ENCODE peak calls at places on chromosomes 7 and 10, in eight cellular contexts. W, Q, E, U, T, M, F and S are unnamed samples.

GRCh38 chr7:27170936-27171635 is 3.0 kb downstream of the HOXA10 start:
- DNase-seq in W (no peak), Q (peak), E (no peak), U (no peak), T (no peak), M (peak), F (no peak), S (peak)

GRCh38 chr7:47330561-47331178 is 251.2 kb downstream of the TNS3 start:
- DNase-seq in W (no peak), Q (no peak), E (no peak), U (no peak), T (no peak), M (no peak), F (no peak), S (no peak)

GRCh38 chr10:95356-96115 is 39.7 kb upstream of the ZMYND11 start:
- DNase-seq in W (no peak), Q (no peak), E (no peak), U (no peak), T (no peak), M (no peak), F (no peak), S (no peak)

GRCh38 chr7:138137423-138138171 is 61.3 kb downstream of the AKR1D1 start:
- DNase-seq in W (no peak), Q (no peak), E (no peak), U (no peak), T (peak), M (no peak), F (no peak), S (no peak)

GRCh38 chr10:104143829-104144228 is 21.9 kb downstream of the SFR1 start:
- DNase-seq in W (no peak), Q (no peak), E (no peak), U (no peak), T (no peak), M (no peak), F (no peak), S (no peak)

GRCh38 chr7:25696565-25696964 is 455.4 kb upstream of the NFE2L3 start:
- DNase-seq in W (no peak), Q (no peak), E (no peak), U (no peak), T (no peak), M (no peak), F (no peak), S (no peak)

GRCh38 chr7:108848486-108848885 is 278.8 kb downstream of the DNAJB9 start:
- DNase-seq in W (no peak), Q (no peak), E (no peak), U (no peak), T (no peak), M (no peak), F (no peak), S (no peak)

GRCh38 chr7:271266-272107 is 18.5 kb upstream of the FOXL3 start:
- DNase-seq in W (peak), Q (no peak), E (peak), U (no peak), T (no peak), M (no peak), F (no peak), S (no peak)

GRCh38 chr7:44914992-44915607 is 29.8 kb upstream of the PURB start:
- DNase-seq in W (no peak), Q (no peak), E (no peak), U (no peak), T (peak), M (no peak), F (peak), S (no peak)

GRCh38 chr7:34357068-34357467 is 300.9 kb upstream of the NPSR1 start:
- DNase-seq in W (no peak), Q (no peak), E (peak), U (no peak), T (no peak), M (no peak), F (peak), S (no peak)

GRCh38 chr10:62761115-62761514 is 43.4 kb upstream of the ADO start:
- DNase-seq in W (no peak), Q (no peak), E (peak), U (no peak), T (no peak), M (no peak), F (no peak), S (no peak)

GRCh38 chr7:25813381-25813780 is 338.6 kb upstream of the NFE2L3 start:
- DNase-seq in W (no peak), Q (no peak), E (peak), U (no peak), T (no peak), M (no peak), F (no peak), S (no peak)

GRCh38 chr10:90430186-90430585 is 427.7 kb downstream of the HTR7 start:
- DNase-seq in W (no peak), Q (no peak), E (peak), U (no peak), T (no peak), M (no peak), F (no peak), S (no peak)

GRCh38 chr10:114538544-114538906 is 119.5 kb downstream of the ABLIM1 start:
- DNase-seq in W (no peak), Q (no peak), E (no peak), U (no peak), T (peak), M (no peak), F (no peak), S (no peak)

GRCh38 chr7:6307762-6308161 is 35.3 kb upstream of the CYTH3 start:
- DNase-seq in W (no peak), Q (no peak), E (no peak), U (no peak), T (peak), M (no peak), F (no peak), S (no peak)

GRCh38 chr10:70357447-70358035 is 24.9 kb downstream of the LRRC20 start:
- DNase-seq in W (peak), Q (no peak), E (peak), U (no peak), T (peak), M (no peak), F (no peak), S (no peak)

GRCh38 chr10:17348111-17349008 is 106.0 kb downstream of the ST8SIA6 start:
- DNase-seq in W (peak), Q (peak), E (peak), U (peak), T (no peak), M (peak), F (peak), S (no peak)

GRCh38 chr10:87942884-87943527 is 79.6 kb downstream of the PTEN start:
- DNase-seq in W (no peak), Q (no peak), E (peak), U (no peak), T (no peak), M (no peak), F (no peak), S (no peak)

GRCh38 chr7:37570145-37570544 is 113.4 kb upstream of the GPR141 start:
- DNase-seq in W (no peak), Q (no peak), E (no peak), U (no peak), T (no peak), M (no peak), F (no peak), S (no peak)

GRCh38 chr10:23399701-23400144 is 39.2 kb upstream of the OTUD1 start:
- DNase-seq in W (peak), Q (no peak), E (peak), U (peak), T (no peak), M (no peak), F (peak), S (no peak)

DNA sequence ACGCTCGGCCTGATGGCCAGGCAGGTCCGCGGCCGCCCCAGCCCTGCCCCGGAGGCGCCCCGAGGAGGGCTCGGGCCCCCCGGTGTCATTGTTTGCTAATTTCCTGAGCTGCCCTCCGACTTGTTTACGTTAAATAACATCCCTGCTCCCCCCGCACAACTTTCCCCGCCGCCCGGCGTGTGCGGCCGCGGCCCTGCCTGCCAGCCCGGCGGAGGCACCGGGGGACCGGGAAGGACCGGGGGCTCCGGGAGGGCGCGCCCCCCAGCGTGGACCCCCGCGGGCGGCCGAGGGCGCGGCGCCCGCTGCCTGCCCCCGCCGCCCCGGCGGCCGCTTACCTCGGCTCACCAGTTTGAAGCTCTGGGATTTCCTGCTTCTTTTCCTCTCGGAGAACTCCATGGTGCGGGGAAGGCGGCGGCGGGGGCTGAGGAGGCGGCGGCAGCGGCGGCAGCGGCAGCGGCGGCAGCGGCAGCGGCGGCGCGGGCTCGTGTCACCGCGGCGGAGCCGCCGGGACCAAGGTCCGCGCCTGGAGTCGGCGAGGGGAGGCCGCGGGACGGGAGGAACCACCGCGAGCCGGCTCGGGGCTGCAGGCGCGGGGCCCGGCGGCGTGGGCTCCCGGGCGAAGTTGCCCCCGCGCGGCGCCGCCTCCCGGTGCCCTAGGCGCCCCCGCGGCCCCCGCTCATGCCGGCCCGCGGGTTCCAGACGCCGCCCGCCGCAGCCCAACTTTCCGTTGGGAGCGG is 508 bp downstream of the BEND7 start:
- DNase-seq in W (peak), Q (peak), E (no peak), U (no peak), T (no peak), M (peak), F (no peak), S (no peak)
- H3K4me3 ChIP-seq in W (peak), Q (peak), E (peak), U (peak), T (no peak), M (peak), F (peak), S (peak)

GRCh38 chr7:129610709-129611245 is 743 bp upstream of the NRF1 start:
- DNase-seq in W (no peak), Q (no peak), E (no peak), U (no peak), T (peak), M (no peak), F (no peak), S (no peak)

GRCh38 chr7:129609666-129610065 is 1.9 kb upstream of the NRF1 start:
- DNase-seq in W (peak), Q (no peak), E (peak), U (no peak), T (no peak), M (no peak), F (no peak), S (no peak)

GRCh38 chr7:129612112-129613015 is 844 bp downstream of the NRF1 start:
- DNase-seq in W (peak), Q (peak), E (peak), U (no peak), T (peak), M (peak), F (peak), S (peak)

GRCh38 chr7:129613016-129613337 is 1.5 kb downstream of the NRF1 start:
- DNase-seq in W (no peak), Q (no peak), E (no peak), U (no peak), T (no peak), M (no peak), F (no peak), S (no peak)

DNA sequence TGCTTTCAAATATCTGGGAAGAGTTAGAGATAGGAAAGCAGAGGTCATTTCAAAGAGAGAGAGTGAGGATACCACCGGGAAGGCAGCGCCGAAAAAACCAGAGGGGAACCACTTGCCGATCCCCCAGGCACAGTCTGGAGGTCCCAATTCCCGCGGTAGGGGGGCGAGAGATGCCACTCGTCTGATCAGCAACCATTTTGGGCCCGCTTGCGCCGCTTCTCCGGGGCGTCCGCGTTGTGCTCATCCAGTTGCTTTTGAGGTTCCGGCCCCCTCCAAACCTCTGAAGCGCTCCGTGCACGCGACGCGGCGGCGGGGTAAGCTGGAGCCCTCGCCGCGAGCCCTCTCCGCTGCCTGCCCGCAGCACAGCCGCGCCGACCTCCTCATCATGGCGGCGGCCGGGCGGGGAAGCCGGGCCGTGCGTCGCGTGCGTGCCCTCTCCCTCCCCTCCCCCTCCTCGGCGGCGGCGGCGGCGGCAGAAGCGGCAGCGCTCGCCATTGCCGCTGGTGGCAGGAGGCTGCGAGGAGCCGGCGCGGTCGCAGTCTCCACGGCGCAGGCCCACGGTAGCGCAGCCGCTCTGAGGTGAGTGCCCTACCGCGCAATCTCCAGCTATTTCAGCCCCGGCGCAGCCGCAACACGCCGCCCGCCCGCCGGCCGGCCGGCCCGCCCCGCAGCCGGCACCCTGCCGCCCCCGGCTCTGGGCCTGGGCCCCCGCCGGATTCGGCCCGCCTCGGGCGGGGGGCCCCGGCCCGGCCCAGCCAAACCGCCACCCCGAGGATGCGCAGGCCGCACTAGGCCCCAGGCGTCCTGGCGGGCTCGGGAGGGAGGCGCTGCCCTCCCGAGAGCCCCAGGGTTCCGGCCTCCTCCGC is at the start of gene NRF1:
- DNase-seq in W (peak), Q (peak), E (peak), U (peak), T (peak), M (peak), F (peak), S (peak)
- TF ChIP-seq CTCF in W (no peak), Q (no peak), E (no peak), U (no peak), T (no peak), M (no peak), F (peak), S (no peak)

DNA sequence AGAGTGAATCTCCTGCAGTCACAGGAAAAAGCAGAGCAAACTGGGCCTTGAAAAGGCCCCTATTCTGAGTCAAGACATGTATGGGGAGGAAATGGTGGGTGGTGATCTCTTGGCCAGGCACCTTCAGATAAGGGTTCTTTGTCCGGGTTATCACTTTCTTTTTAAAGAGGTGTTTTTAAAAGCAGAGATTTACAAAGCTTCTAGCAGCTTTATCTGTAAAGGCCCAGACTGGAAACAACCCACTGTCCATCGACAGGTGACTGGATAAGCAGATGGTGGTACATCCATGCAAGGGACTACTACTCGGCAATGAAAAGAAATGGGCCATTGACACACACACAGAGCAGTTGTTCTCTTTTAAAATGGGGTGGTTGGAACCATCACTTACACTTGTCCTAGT is 596.7 kb upstream of the MKI67 start:
- DNase-seq in W (no peak), Q (no peak), E (no peak), U (no peak), T (no peak), M (no peak), F (no peak), S (no peak)
- H3K4me3 ChIP-seq in W (no peak), Q (no peak), E (no peak), U (no peak), T (no peak), M (no peak), F (no peak), S (no peak)

GRCh38 chr10:99916776-99917175 is 93.0 kb downstream of the DNMBP start:
- DNase-seq in W (no peak), Q (no peak), E (no peak), U (no peak), T (no peak), M (no peak), F (no peak), S (no peak)

GRCh38 chr10:99915414-99915813 is 94.3 kb downstream of the DNMBP start:
- DNase-seq in W (no peak), Q (no peak), E (no peak), U (no peak), T (no peak), M (no peak), F (no peak), S (no peak)

GRCh38 chr10:99914236-99914635 is 95.5 kb downstream of the DNMBP start:
- DNase-seq in W (no peak), Q (no peak), E (no peak), U (no peak), T (no peak), M (no peak), F (no peak), S (no peak)

GRCh38 chr10:99912057-99912456 is 97.7 kb downstream of the DNMBP start:
- DNase-seq in W (no peak), Q (no peak), E (no peak), U (no peak), T (no peak), M (no peak), F (no peak), S (no peak)

DNA sequence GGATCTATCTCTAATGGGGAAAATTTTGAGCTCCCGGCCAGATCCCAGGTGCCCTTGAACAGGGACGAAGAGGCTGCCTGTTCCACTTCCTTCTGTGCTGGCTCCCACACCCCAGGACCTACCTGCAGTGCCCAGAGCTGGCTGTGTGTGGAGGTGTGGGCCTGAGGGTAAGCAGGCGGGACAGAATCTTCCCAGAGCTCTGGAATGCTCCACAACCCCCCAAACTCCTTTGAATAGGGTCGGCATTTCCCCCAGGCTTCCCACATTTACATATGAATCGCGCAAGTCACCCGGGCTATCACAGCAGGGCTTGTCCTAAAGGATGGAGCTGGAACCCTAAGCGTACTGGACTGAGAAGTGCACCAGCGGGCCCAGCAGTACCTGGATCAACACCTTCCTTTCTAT is 95.9 kb downstream of the DNMBP start:
- DNase-seq in W (no peak), Q (no peak), E (peak), U (no peak), T (no peak), M (peak), F (peak), S (no peak)
- TF ChIP-seq CTCF in W (no peak), Q (no peak), E (no peak), U (no peak), T (no peak), M (no peak), F (peak), S (no peak)